ENCODE peak calls at places on chromosome 20, in four cellular contexts. N is HCT116, X is GM23338, D is transverse colon. T is an unnamed sample.
A peak's percentile ranks its signal among the peaks of the same experiment; 100 is the strongest.

GRCh38 chr20:25158043-25158442 is 37.5 kb upstream of the ENTPD6 start:
- DNase-seq in N (no peak), X (no peak), D (no peak), T (no peak)

GRCh38 chr20:55977723-55978481 is 27.4 kb downstream of the CBLN4 start:
- DNase-seq in N (no peak), X (no peak), D (no peak), T (no peak)

GRCh38 chr20:41424546-41424945 is 57.9 kb upstream of the EMILIN3 start:
- DNase-seq in N (no peak), X (no peak), D (no peak), T (no peak)

GRCh38 chr20:5531318-5532081 is 214.7 kb upstream of the PROKR2 start:
- DNase-seq in N (no peak), X (no peak), D (no peak), T (no peak)

GRCh38 chr20:24915440-24915839 is 33.6 kb upstream of the CST7 start:
- DNase-seq in N (no peak), X (no peak), D (no peak), T (no peak)

GRCh38 chr20:44142416-44142815 is 44.6 kb downstream of the JPH2 start:
- DNase-seq in N (no peak), X (no peak), D (no peak), T (no peak)

GRCh38 chr20:33127422-33128097 is 40.4 kb upstream of the BPIFA2 start:
- DNase-seq in N (no peak), X (no peak), D (no peak), T (no peak)

GRCh38 chr20:13533946-13534345 is 104.8 kb downstream of the TASP1 start:
- DNase-seq in N (no peak), X (no peak), D (no peak), T (no peak)

GRCh38 chr20:14401479-14402138 is 64.2 kb upstream of the FLRT3 start:
- DNase-seq in N (no peak), X (peak; percentile 12), D (no peak), T (no peak)

GRCh38 chr20:13028001-13028400 is 19.2 kb downstream of the SPTLC3 start:
- DNase-seq in N (no peak), X (no peak), D (no peak), T (no peak)

GRCh38 chr20:36093025-36093803 is 61.3 kb upstream of the EPB41L1 start:
- DNase-seq in N (no peak), X (no peak), D (peak; percentile 79), T (peak; percentile 67)

GRCh38 chr20:48875914-48876240 is 45.6 kb upstream of the ARFGEF2 start:
- DNase-seq in N (no peak), X (no peak), D (no peak), T (no peak)

GRCh38 chr20:44071526-44072111 is 115.4 kb downstream of the JPH2 start:
- DNase-seq in N (no peak), X (no peak), D (no peak), T (no peak)

GRCh38 chr20:60055740-60056139 is 97.5 kb downstream of the CDH26 start:
- DNase-seq in N (no peak), X (no peak), D (peak; percentile 41), T (no peak)

GRCh38 chr20:23880426-23880825 is 878 bp upstream of the CST5 start:
- DNase-seq in N (no peak), X (no peak), D (no peak), T (no peak)

GRCh38 chr20:36311854-36312723 is 6.0 kb downstream of the DLGAP4 start:
- DNase-seq in N (no peak), X (no peak), D (no peak), T (no peak)

GRCh38 chr20:32777177-32777956 is 15.2 kb downstream of the DNMT3B start:
- DNase-seq in N (no peak), X (no peak), D (no peak), T (no peak)

GRCh38 chr20:41213150-41213820 is 75.9 kb downstream of the PLCG1 start:
- DNase-seq in N (no peak), X (no peak), D (no peak), T (no peak)

GRCh38 chr20:41028359-41029149 is at the start of gene TOP1:
- DNase-seq in N (peak; percentile 99), X (peak; percentile 100), D (peak; percentile 100), T (peak; percentile 100)

GRCh38 chr20:36950432-36951197 is 893 bp downstream of the SAMHD1 start:
- DNase-seq in N (no peak), X (peak; percentile 64), D (peak; percentile 39), T (no peak)

GRCh38 chr20:10902836-10903410 is 229.1 kb upstream of the JAG1 start:
- DNase-seq in N (no peak), X (no peak), D (no peak), T (no peak)

GRCh38 chr20:62303327-62304226 is 780 bp downstream of the ADRM1 start:
- DNase-seq in N (no peak), X (no peak), D (peak; percentile 23), T (no peak)

DNA sequence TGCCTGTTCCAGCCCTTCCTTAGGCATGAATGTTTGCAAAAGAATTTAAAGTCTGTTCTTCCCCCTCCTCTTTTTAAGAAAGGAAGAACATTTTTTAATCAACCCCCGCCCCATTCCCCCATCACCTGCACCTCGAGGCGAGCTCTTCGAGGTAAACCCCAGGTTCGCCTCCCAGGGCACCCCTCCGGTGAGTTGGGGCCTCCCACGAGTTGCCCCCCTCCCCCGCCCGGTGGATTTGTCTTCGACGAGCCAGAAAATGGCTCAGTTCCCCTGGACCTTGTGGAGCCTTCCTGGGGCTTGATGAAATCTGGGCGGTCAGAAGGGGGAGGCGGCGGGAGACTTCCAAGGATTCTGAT is 256 bp upstream of the OVOL2 start:
- DNase-seq in N (no peak), X (no peak), D (no peak), T (peak; percentile 55)
- H3K27ac ChIP-seq in N (no peak overlapping the region), X (peak overlapping the region; percentile 88), D (peak overlapping the region; percentile 93), T (peak overlapping the region; percentile 81)

GRCh38 chr20:63312268-63312667 is 19.3 kb downstream of the COL20A1 start:
- DNase-seq in N (no peak), X (no peak), D (no peak), T (no peak)
- TF ChIP-seq POLR2AphosphoS5 in N (no peak), X (no peak), D (no peak), T (no peak)

GRCh38 chr20:4009305-4009704 is 6.1 kb downstream of the RNF24 start:
- DNase-seq in N (no peak), X (no peak), D (no peak), T (no peak)

GRCh38 chr20:4013041-4013440 is 2.3 kb downstream of the RNF24 start:
- DNase-seq in N (no peak), X (no peak), D (no peak), T (no peak)

GRCh38 chr20:4011226-4011975 is 4.0 kb downstream of the RNF24 start:
- DNase-seq in N (no peak), X (no peak), D (no peak), T (no peak)

GRCh38 chr20:4014031-4014474 is 1.3 kb downstream of the RNF24 start:
- DNase-seq in N (peak; percentile 68), X (peak; percentile 33), D (peak; percentile 68), T (peak; percentile 83)

GRCh38 chr20:4012631-4013030 is 2.7 kb downstream of the RNF24 start:
- DNase-seq in N (no peak), X (no peak), D (no peak), T (no peak)
- H3K27ac ChIP-seq in N (no peak overlapping the region), X (no peak overlapping the region), D (peak overlapping the region; percentile 10), T (no peak overlapping the region)

DNA sequence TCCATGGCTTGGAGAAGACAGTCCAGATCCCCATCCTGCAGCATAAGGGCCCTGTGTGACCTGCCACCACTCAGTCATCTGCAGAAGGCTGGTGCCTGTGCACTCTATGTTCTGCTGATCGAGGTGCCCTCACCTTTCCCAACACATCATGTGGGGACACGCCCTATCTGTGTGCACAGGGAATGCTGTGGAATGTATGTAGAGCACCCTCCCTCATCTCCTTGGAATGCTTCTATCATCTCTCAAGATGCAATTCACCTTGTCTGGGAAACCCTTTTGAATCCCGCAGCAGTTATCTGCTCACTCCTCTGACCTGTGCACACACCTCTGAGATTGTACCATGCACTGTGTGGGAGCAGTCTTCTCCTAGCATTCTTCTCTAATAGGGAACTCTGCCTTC is 207.2 kb upstream of the SSTR4 start:
- DNase-seq in N (no peak), X (no peak), D (no peak), T (no peak)
- TF ChIP-seq POLR2AphosphoS5 in N (no peak), X (no peak), D (no peak), T (no peak)

T was measured in breast epithelium.